ENCODE peak calls at places on chromosome 4, in five cellular contexts. G, D, I, Z and B are unnamed samples. For H3K4me1, the result is how much of the 10 kb centered on the place peaks cover.

GRCh38 chr4:16125571-16126445 is 42.0 kb upstream of the PROM1 start:
- DNase-seq in G (no peak), D (no peak), I (no peak), Z (no peak), B (no peak)

GRCh38 chr4:534576-535151 is 35.7 kb downstream of the PIGG start:
- DNase-seq in G (no peak), D (no peak), I (no peak), Z (no peak), B (no peak)

GRCh38 chr4:82043081-82043808 is 330.5 kb downstream of the HNRNPD start:
- DNase-seq in G (no peak), D (no peak), I (no peak), Z (peak), B (no peak)

GRCh38 chr4:151304755-151305154 is 20.6 kb downstream of the SH3D19 start:
- DNase-seq in G (no peak), D (no peak), I (peak), Z (no peak), B (peak)

GRCh38 chr4:22434895-22435294 is 81.0 kb downstream of the ADGRA3 start:
- DNase-seq in G (no peak), D (no peak), I (peak), Z (peak), B (no peak)

GRCh38 chr4:133812236-133812635 is 389.4 kb downstream of the PABPC4L start:
- DNase-seq in G (no peak), D (no peak), I (no peak), Z (no peak), B (no peak)

GRCh38 chr4:185381794-185382193 is 13.9 kb downstream of the LRP2BP start:
- DNase-seq in G (no peak), D (no peak), I (no peak), Z (no peak), B (no peak)

GRCh38 chr4:44448548-44449443 is at the start of gene KCTD8:
- DNase-seq in G (peak), D (peak), I (peak), Z (peak), B (peak)

GRCh38 chr4:40514409-40515025 is 115.1 kb downstream of the RBM47 start:
- DNase-seq in G (no peak), D (no peak), I (peak), Z (peak), B (no peak)

GRCh38 chr4:26325191-26325590 is 4.4 kb downstream of the RBPJ start:
- DNase-seq in G (no peak), D (no peak), I (peak), Z (no peak), B (no peak)

GRCh38 chr4:39698424-39699009 is 581 bp downstream of the UBE2K start:
- DNase-seq in G (peak), D (no peak), I (no peak), Z (peak), B (peak)

GRCh38 chr4:183118585-183118984 is 19.5 kb downstream of the WWC2 start:
- DNase-seq in G (no peak), D (no peak), I (no peak), Z (no peak), B (no peak)

GRCh38 chr4:100189820-100190642 is at the start of gene DDIT4L:
- DNase-seq in G (peak), D (peak), I (peak), Z (peak), B (no peak)

GRCh38 chr4:173288296-173288695 is 45.9 kb downstream of the HMGB2 start:
- DNase-seq in G (no peak), D (no peak), I (peak), Z (peak), B (no peak)

GRCh38 chr4:141275834-141276233 is 55.1 kb downstream of the ZNF330 start:
- DNase-seq in G (no peak), D (no peak), I (no peak), Z (no peak), B (no peak)

GRCh38 chr4:79913581-79913980 is 159.4 kb downstream of the ANTXR2 start:
- DNase-seq in G (no peak), D (no peak), I (no peak), Z (no peak), B (no peak)

GRCh38 chr4:162969194-162969593 is 197.5 kb downstream of the NAF1 start:
- DNase-seq in G (no peak), D (no peak), I (no peak), Z (no peak), B (no peak)

GRCh38 chr4:83599183-83599582 is 63.3 kb downstream of the GPAT3 start:
- DNase-seq in G (no peak), D (no peak), I (peak), Z (no peak), B (no peak)

GRCh38 chr4:139841464-139842195 is 176.0 kb downstream of the MGST2 start:
- DNase-seq in G (no peak), D (no peak), I (no peak), Z (peak), B (peak)

GRCh38 chr4:80732010-80732409 is 298.5 kb upstream of the BMP3 start:
- DNase-seq in G (no peak), D (no peak), I (no peak), Z (no peak), B (no peak)

GRCh38 chr4:80107374-80107773 is 34.3 kb upstream of the ANTXR2 start:
- DNase-seq in G (no peak), D (no peak), I (no peak), Z (no peak), B (no peak)

GRCh38 chr4:734075-734474 is 28.4 kb downstream of the PCGF3 start:
- DNase-seq in G (no peak), D (no peak), I (no peak), Z (no peak), B (no peak)

GRCh38 chr4:15444276-15444675 is 16.4 kb downstream of the C1QTNF7 start:
- DNase-seq in G (no peak), D (no peak), I (no peak), Z (no peak), B (peak)

GRCh38 chr4:1958276-1959103 is 50.3 kb downstream of the NELFA start:
- DNase-seq in G (no peak), D (no peak), I (no peak), Z (no peak), B (no peak)

GRCh38 chr4:103887191-103887590 is 167.4 kb upstream of the TACR3 start:
- DNase-seq in G (no peak), D (no peak), I (no peak), Z (no peak), B (no peak)

GRCh38 chr4:26557164-26557563 is 26.7 kb upstream of the TBC1D19 start:
- DNase-seq in G (no peak), D (no peak), I (no peak), Z (no peak), B (no peak)

GRCh38 chr4:185548587-185548986 is 13.3 kb upstream of the PDLIM3 start:
- DNase-seq in G (no peak), D (no peak), I (no peak), Z (no peak), B (peak)

GRCh38 chr4:155604718-155605601 is 61.7 kb upstream of the GUCY1A1 start:
- DNase-seq in G (no peak), D (peak), I (no peak), Z (peak), B (no peak)

GRCh38 chr4:187286536-187286935 is 562.9 kb upstream of the FAT1 start:
- DNase-seq in G (no peak), D (no peak), I (no peak), Z (no peak), B (no peak)

GRCh38 chr4:153521995-153522799 is 56.0 kb downstream of the TMEM131L start:
- DNase-seq in G (no peak), D (no peak), I (no peak), Z (no peak), B (no peak)

GRCh38 chr4:53055274-53055673 is 193.2 kb downstream of the RASL11B start:
- DNase-seq in G (no peak), D (no peak), I (no peak), Z (no peak), B (no peak)

GRCh38 chr4:71857713-71858451 is 74.0 kb upstream of the GC start:
- DNase-seq in G (no peak), D (no peak), I (no peak), Z (no peak), B (no peak)

GRCh38 chr4:26568446-26568994 is 15.4 kb upstream of the TBC1D19 start:
- DNase-seq in G (no peak), D (no peak), I (peak), Z (no peak), B (no peak)

GRCh38 chr4:1200425-1201035 is 28.1 kb upstream of the SPON2 start:
- DNase-seq in G (peak), D (peak), I (no peak), Z (peak), B (peak)

GRCh38 chr4:2365054-2365912 is 53.2 kb downstream of the ZFYVE28 start:
- DNase-seq in G (peak), D (peak), I (no peak), Z (no peak), B (no peak)

GRCh38 chr4:41362647-41363383 is 106.1 kb downstream of the UCHL1 start:
- DNase-seq in G (no peak), D (no peak), I (no peak), Z (no peak), B (no peak)

GRCh38 chr4:184274288-184274951 is 56.7 kb upstream of the ENPP6 start:
- DNase-seq in G (no peak), D (no peak), I (no peak), Z (no peak), B (no peak)

GRCh38 chr4:153222162-153222789 is 18.0 kb downstream of the TRIM2 start:
- DNase-seq in G (peak), D (peak), I (no peak), Z (peak), B (no peak)

GRCh38 chr4:38696697-38697096 is 32.7 kb downstream of the KLF3 start:
- DNase-seq in G (no peak), D (no peak), I (no peak), Z (no peak), B (no peak)
- H3K4me1 ChIP-seq in G (under half), D (under half), I (under half), Z (under half), B (under half)

GRCh38 chr4:120232050-120232449 is 165.4 kb upstream of the MAD2L1 start:
- DNase-seq in G (no peak), D (no peak), I (no peak), Z (no peak), B (no peak)

GRCh38 chr4:120236873-120237272 is 170.2 kb upstream of the MAD2L1 start:
- DNase-seq in G (no peak), D (no peak), I (no peak), Z (no peak), B (no peak)
- TF ChIP-seq EP300 in G (no peak), D (no peak), I (no peak), Z (no peak), B (no peak)

DNA sequence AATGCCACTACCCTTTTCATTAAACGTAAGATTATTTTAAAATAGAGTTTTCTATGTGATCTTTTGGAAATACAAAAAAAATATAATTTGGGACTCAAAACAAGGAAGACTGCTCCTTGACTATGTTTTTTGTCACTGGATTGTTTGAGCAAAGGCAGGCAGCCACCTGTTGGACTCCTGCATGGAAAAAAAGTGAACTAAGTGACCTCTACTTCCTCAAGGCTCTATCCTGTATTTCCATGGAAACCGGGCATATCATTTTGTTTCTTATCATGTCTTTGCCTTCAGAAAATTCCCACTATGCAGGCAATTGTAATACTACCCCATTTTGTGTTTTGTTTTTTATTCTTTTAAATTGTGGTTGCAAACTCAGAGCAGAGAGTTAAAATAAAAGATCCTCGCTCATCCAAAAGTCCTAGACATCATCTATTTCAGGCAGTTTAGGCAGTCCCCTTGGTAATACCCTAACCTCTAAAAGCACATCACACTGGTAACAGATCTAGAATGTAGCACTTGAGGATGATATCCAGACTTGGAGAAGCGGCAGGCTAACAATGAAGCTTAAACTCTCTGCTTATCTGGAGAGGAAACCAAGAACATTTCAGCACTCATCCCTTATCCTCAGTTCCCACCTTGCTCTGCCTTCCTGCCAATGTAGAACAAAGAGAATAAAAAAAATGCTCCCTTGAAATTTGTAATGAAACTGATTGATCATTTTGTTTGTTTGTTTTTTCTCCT is 165.7 kb downstream of the BANK1 start:
- DNase-seq in G (no peak), D (no peak), I (no peak), Z (no peak), B (no peak)
- H3K4me1 ChIP-seq in G (under half), D (under half), I (under half), Z (under half), B (under half)

DNA sequence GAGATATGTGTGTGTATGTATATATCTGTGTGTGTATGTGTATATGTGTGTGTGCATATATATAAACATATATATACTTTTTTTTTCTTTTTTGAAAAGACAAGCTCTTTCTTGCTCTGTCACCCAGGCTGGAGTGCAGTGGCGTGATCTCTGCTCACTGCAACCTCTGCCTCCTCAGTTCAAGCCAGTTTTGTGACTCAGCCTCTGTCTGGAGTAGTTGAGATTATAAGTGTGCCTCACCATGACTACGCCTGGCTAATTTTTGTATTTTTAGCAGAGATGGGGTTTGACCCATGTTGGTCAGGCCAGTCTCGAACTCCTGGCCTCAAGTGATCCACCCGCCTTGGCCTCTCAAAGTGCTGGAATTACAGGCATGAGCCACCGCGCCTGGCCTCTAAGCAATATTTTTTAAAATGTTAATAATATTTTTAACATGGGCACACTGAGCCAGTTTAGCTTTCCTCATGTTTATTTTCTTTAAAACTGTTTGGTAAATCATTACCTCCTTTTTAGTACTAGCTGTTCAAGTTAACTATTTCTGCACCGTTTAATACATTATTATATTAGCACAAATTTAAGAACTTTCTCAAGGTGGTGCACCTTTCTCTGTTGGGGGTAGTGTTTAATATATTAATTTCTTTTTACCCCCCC is 33.3 kb downstream of the BBS12 start:
- DNase-seq in G (no peak), D (no peak), I (peak), Z (no peak), B (no peak)
- TF ChIP-seq EP300 in G (no peak), D (no peak), I (no peak), Z (no peak), B (no peak)

GRCh38 chr4:105158837-105159236 is 12.2 kb downstream of the TET2 start:
- DNase-seq in G (peak), D (no peak), I (no peak), Z (no peak), B (no peak)
- H3K4me1 ChIP-seq in G (under half), D (under half), I (under half), Z (under half), B (under half)